ENCODE peak calls at places on chromosomes 5 and 9, in ten cellular contexts. I is Caco-2, C is mammary epithelial cell, U is H7, N is brain microvascular endothelial cell, V is GM23248, Z is AG09309, O is heart right ventricle, B is GM12865, W is trophoblast cell. T is an unnamed sample.

GRCh38 chr5:95530441-95530840 is 24.3 kb downstream of the SKIC3 start:
- DNase-seq in I (no peak), C (peak), U (no peak), N (peak), V (peak), Z (peak), O (no peak), B (no peak), W (peak), T (no peak)

GRCh38 chr9:87280421-87280820 is 217.2 kb upstream of the DAPK1 start:
- DNase-seq in I (no peak), C (peak), U (no peak), N (peak), V (no peak), Z (peak), O (no peak), B (no peak), W (peak), T (no peak)

GRCh38 chr9:28648723-28649122 is 1075.4 kb upstream of the C9orf72 start:
- DNase-seq in I (peak), C (no peak), U (peak), N (no peak), V (no peak), Z (no peak), O (no peak), B (no peak), W (no peak), T (no peak)

GRCh38 chr9:37412431-37413151 is 9.9 kb upstream of the GRHPR start:
- DNase-seq in I (no peak), C (peak), U (peak), N (no peak), V (no peak), Z (peak), O (no peak), B (peak), W (no peak), T (peak)

GRCh38 chr9:112377684-112378344 is 2.1 kb upstream of the HSDL2 start:
- DNase-seq in I (no peak), C (no peak), U (no peak), N (no peak), V (no peak), Z (no peak), O (no peak), B (no peak), W (no peak), T (no peak)

GRCh38 chr5:132754947-132755346 is 7.7 kb downstream of the CCNI2 start:
- DNase-seq in I (peak), C (no peak), U (peak), N (peak), V (peak), Z (no peak), O (no peak), B (no peak), W (no peak), T (no peak)

GRCh38 chr5:145951071-145951470 is 14.7 kb downstream of the SH3RF2 start:
- DNase-seq in I (no peak), C (no peak), U (no peak), N (no peak), V (no peak), Z (no peak), O (no peak), B (no peak), W (peak), T (no peak)

GRCh38 chr5:109857405-109858031 is 167.8 kb downstream of the MAN2A1 start:
- DNase-seq in I (peak), C (no peak), U (no peak), N (no peak), V (no peak), Z (no peak), O (no peak), B (no peak), W (no peak), T (no peak)

GRCh38 chr9:84860423-84861115 is 191.0 kb downstream of the NTRK2 start:
- DNase-seq in I (no peak), C (no peak), U (no peak), N (peak), V (no peak), Z (no peak), O (no peak), B (no peak), W (no peak), T (no peak)

GRCh38 chr5:132729896-132730295 is 7.5 kb downstream of the KIF3A start:
- DNase-seq in I (no peak), C (no peak), U (no peak), N (no peak), V (no peak), Z (no peak), O (no peak), B (no peak), W (no peak), T (no peak)

GRCh38 chr9:70589571-70590263 is 175.3 kb upstream of the KLF9 start:
- DNase-seq in I (no peak), C (peak), U (no peak), N (peak), V (peak), Z (peak), O (peak), B (no peak), W (peak), T (peak)

GRCh38 chr9:70588999-70589398 is 174.5 kb upstream of the KLF9 start:
- DNase-seq in I (no peak), C (no peak), U (no peak), N (no peak), V (no peak), Z (no peak), O (no peak), B (no peak), W (no peak), T (no peak)

GRCh38 chr9:70588381-70588780 is 173.9 kb upstream of the KLF9 start:
- DNase-seq in I (no peak), C (no peak), U (no peak), N (no peak), V (no peak), Z (no peak), O (no peak), B (no peak), W (peak), T (no peak)

GRCh38 chr9:70586506-70586905 is 172.0 kb upstream of the KLF9 start:
- DNase-seq in I (no peak), C (no peak), U (no peak), N (no peak), V (peak), Z (no peak), O (no peak), B (no peak), W (no peak), T (no peak)

DNA sequence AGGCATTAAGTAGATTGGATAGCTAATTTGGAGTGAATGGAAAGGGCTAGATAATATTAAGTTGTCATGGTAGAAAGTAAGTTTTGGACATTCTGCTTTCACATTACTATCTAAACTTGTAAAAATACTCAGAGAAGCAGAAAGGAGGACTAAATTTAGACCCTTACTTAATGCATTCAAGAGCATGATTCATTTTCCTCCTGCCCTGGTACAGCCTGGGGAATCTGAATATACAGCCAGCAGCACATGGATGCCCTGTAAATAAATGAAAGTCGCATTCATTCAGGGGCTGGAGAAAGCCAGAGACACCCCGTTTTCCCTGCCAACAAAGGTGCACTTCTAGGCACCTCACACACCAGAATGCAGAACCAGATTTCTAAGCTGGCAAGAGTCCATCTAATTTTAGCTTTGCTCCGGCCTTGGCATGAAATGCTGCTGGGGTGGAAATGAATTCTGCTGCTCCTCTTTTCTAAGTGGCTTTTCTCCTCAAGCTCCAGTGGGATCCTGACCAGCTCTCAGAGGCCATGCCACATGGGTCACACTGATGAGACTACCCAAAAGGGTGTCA is 172.8 kb upstream of the KLF9 start:
- DNase-seq in I (no peak), C (no peak), U (no peak), N (peak), V (peak), Z (peak), O (no peak), B (no peak), W (no peak), T (no peak)
- H3K4me3 ChIP-seq in I (no peak), C (no peak), U (no peak), N (no peak), V (no peak), Z (no peak), O (no peak), B (no peak), W (no peak), T (no peak)

DNA sequence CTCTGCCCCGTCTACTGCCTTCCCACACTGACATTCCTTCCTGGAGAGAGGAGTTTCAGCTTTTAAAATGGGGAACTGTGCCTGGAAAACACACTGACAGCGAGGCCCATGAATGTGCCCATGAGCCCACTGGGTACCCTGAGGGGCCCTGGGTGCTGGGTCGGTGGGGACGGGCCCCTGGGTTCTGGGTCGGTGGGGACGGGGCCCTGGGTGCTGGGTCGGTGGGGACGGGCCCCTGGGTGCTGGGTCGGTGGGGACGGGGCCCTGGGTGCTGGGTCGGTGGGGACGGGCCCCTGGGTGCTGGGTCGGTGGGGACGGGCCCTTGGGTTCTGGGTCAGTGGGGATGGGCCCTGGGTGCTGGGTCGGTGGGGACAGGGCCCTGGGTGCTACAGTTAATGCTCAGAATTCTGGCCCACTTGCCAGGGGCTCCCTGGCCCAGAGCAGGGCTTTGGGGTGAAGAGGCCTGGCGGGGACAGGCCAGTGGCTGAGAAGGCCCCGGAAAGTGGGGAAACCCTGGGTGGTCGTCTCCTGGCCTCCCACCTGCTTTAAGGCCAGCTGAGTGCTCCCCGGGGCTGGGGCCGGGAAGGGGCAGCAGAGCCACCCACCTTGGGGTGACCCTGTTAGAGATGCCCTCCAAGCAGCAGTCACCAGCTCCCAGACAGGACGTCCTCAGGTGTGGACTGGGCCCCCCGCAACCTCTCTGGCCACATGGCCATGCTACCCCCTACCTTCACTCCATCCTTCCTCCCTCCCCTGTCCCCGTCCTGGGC is 2.5 kb downstream of the GPSM1 start:
- DNase-seq in I (no peak), C (no peak), U (no peak), N (no peak), V (no peak), Z (no peak), O (peak), B (no peak), W (no peak), T (no peak)
- H3K4me3 ChIP-seq in I (no peak), C (no peak), U (no peak), N (peak), V (peak), Z (peak), O (no peak), B (no peak), W (no peak), T (no peak)

GRCh38 chr9:14992025-14992424 is 81.8 kb upstream of the FREM1 start:
- DNase-seq in I (no peak), C (no peak), U (no peak), N (no peak), V (peak), Z (no peak), O (no peak), B (peak), W (peak), T (no peak)
- H3K4me3 ChIP-seq in I (no peak), C (no peak), U (no peak), N (no peak), V (peak), Z (peak), O (no peak), B (no peak), W (no peak), T (no peak)

GRCh38 chr5:136030252-136030651 is 1.5 kb downstream of the TGFBI start:
- DNase-seq in I (no peak), C (no peak), U (no peak), N (no peak), V (no peak), Z (no peak), O (no peak), B (no peak), W (no peak), T (peak)
- H3K4me3 ChIP-seq in I (no peak), C (peak), U (no peak), N (peak), V (peak), Z (peak), O (peak), B (no peak), W (peak), T (no peak)

GRCh38 chr5:36070687-36071571 is 4.2 kb upstream of the UGT3A2 start:
- DNase-seq in I (no peak), C (no peak), U (no peak), N (no peak), V (peak), Z (no peak), O (no peak), B (peak), W (peak), T (no peak)
- H3K4me3 ChIP-seq in I (no peak), C (peak), U (no peak), N (no peak), V (peak), Z (peak), O (no peak), B (peak), W (no peak), T (no peak)

GRCh38 chr9:73131376-73131775 is 20.3 kb upstream of the ANXA1 start:
- DNase-seq in I (no peak), C (peak), U (no peak), N (no peak), V (peak), Z (no peak), O (no peak), B (no peak), W (no peak), T (no peak)
- H3K4me3 ChIP-seq in I (no peak), C (peak), U (no peak), N (no peak), V (peak), Z (peak), O (no peak), B (no peak), W (no peak), T (peak)

GRCh38 chr9:98192503-98193335 is at the start of gene CORO2A:
- DNase-seq in I (peak), C (peak), U (peak), N (peak), V (peak), Z (no peak), O (peak), B (peak), W (peak), T (peak)

GRCh38 chr9:98191615-98192502 is 578 bp downstream of the CORO2A start:
- DNase-seq in I (peak), C (peak), U (peak), N (no peak), V (peak), Z (no peak), O (peak), B (no peak), W (peak), T (no peak)

GRCh38 chr9:98190757-98191105 is 1.7 kb downstream of the CORO2A start:
- DNase-seq in I (no peak), C (no peak), U (no peak), N (no peak), V (no peak), Z (no peak), O (no peak), B (no peak), W (peak), T (no peak)

GRCh38 chr9:98189412-98189811 is 3.0 kb downstream of the CORO2A start:
- DNase-seq in I (no peak), C (no peak), U (no peak), N (no peak), V (no peak), Z (no peak), O (no peak), B (no peak), W (no peak), T (no peak)

GRCh38 chr9:98191210-98191609 is 1.2 kb downstream of the CORO2A start:
- DNase-seq in I (peak), C (no peak), U (peak), N (no peak), V (no peak), Z (no peak), O (no peak), B (no peak), W (peak), T (no peak)
- H3K4me3 ChIP-seq in I (peak), C (peak), U (peak), N (no peak), V (no peak), Z (no peak), O (no peak), B (no peak), W (peak), T (no peak)

GRCh38 chr9:105117111-105117682 is 127.3 kb upstream of the SLC44A1 start:
- DNase-seq in I (no peak), C (no peak), U (no peak), N (no peak), V (no peak), Z (no peak), O (no peak), B (no peak), W (no peak), T (no peak)

GRCh38 chr9:105118646-105119045 is 125.8 kb upstream of the SLC44A1 start:
- DNase-seq in I (no peak), C (no peak), U (peak), N (no peak), V (no peak), Z (no peak), O (no peak), B (no peak), W (peak), T (no peak)

GRCh38 chr9:105116047-105116868 is 128.2 kb upstream of the SLC44A1 start:
- DNase-seq in I (peak), C (no peak), U (peak), N (no peak), V (no peak), Z (no peak), O (no peak), B (no peak), W (peak), T (no peak)

GRCh38 chr9:105114956-105115728 is 129.3 kb upstream of the SLC44A1 start:
- DNase-seq in I (no peak), C (no peak), U (no peak), N (peak), V (no peak), Z (no peak), O (no peak), B (peak), W (peak), T (peak)

DNA sequence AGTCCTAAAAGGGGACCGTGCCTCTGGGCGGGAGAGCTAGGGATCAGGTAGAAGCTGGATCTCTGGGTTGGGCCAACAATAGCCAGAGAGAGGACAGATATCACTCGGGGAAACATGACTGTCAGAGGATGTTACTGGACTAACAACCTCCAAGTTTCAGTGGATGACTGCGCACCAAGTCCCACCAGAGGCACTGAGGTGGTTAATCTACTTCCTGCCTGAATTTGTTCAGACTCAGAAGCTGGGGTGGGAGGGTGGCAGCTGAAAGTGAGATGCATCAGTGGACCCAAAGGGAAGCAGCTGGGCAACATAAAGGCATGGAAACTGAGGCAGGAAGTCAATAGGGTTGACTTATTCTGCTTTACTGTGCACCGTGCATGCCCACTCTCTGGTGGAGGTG is 130.1 kb upstream of the SLC44A1 start:
- DNase-seq in I (no peak), C (no peak), U (no peak), N (no peak), V (no peak), Z (no peak), O (no peak), B (peak), W (no peak), T (no peak)
- H3K4me3 ChIP-seq in I (no peak), C (no peak), U (no peak), N (no peak), V (no peak), Z (no peak), O (no peak), B (no peak), W (no peak), T (no peak)

DNA sequence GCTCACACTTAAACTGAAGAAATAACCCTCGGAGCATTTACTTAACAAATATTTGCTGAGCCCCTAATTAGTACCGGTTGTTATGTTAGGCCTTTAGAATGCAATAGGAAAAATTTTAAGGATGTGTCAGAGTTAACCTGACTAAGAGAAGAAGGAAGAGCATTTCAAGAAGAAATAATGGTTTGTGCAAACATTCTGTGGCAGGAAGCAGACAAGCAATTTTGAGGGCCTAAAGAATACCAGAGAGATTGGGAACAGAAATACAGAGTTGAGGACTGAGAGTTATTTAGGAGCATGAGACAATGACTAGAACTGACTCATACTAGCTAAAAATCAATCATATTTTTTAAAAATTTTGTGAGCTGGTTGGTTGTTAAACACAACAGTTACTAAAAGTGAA is 218.8 kb downstream of the PRR16 start:
- DNase-seq in I (no peak), C (no peak), U (no peak), N (peak), V (peak), Z (peak), O (no peak), B (no peak), W (no peak), T (no peak)
- H3K4me3 ChIP-seq in I (no peak), C (no peak), U (no peak), N (no peak), V (peak), Z (no peak), O (no peak), B (no peak), W (no peak), T (no peak)

DNA sequence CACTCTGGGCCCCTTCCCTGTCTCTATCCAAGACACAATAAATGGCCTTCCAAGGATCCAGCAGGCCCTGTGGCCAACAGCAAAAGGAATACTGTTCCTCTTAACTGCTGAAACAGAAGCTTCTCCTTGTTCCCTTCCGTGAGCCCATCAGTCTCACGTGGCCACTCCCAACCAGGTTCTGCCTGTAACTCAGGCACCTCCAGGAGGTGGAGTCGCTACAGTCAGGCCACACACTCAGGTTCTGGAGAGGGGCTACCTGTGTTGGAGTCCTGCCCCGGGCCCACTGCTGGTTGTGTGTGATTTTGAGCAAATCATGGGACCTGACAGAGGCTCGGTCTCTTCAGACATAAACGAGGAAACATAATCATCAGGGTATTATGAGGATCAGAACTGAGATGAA is 10.3 kb downstream of the FAT2 start:
- DNase-seq in I (no peak), C (no peak), U (peak), N (no peak), V (no peak), Z (no peak), O (no peak), B (no peak), W (peak), T (no peak)
- H3K4me3 ChIP-seq in I (no peak), C (no peak), U (no peak), N (no peak), V (no peak), Z (no peak), O (no peak), B (no peak), W (no peak), T (no peak)